ENCODE peak calls at places on chromosomes 2 and 18, in six cellular contexts. P, F, D, M, Q and G are unnamed samples.

GRCh38 chr2:28395334-28396061 is 2.8 kb downstream of the FOSL2 start:
- DNase-seq in P (peak), F (peak), D (no peak), M (no peak), Q (no peak), G (peak)

GRCh38 chr2:186424265-186424664 is 61.8 kb upstream of the ZC3H15 start:
- DNase-seq in P (no peak), F (no peak), D (no peak), M (no peak), Q (no peak), G (no peak)

GRCh38 chr18:55138401-55138800 is 179.1 kb upstream of the CCDC68 start:
- DNase-seq in P (no peak), F (no peak), D (no peak), M (no peak), Q (no peak), G (no peak)

GRCh38 chr2:241017228-241017940 is 19.0 kb downstream of the SNED1 start:
- DNase-seq in P (no peak), F (no peak), D (no peak), M (no peak), Q (no peak), G (no peak)

GRCh38 chr2:736939-737338 is 59.7 kb upstream of the TMEM18 start:
- DNase-seq in P (no peak), F (no peak), D (no peak), M (no peak), Q (no peak), G (no peak)

GRCh38 chr18:32368170-32368569 is 102.5 kb downstream of the GAREM1 start:
- DNase-seq in P (peak), F (no peak), D (no peak), M (no peak), Q (no peak), G (no peak)

GRCh38 chr18:39841133-39842041 is 2113.6 kb upstream of the PIK3C3 start:
- DNase-seq in P (peak), F (peak), D (peak), M (peak), Q (peak), G (peak)

GRCh38 chr2:23571527-23572295 is 186.7 kb downstream of the KLHL29 start:
- DNase-seq in P (no peak), F (no peak), D (no peak), M (no peak), Q (no peak), G (no peak)

GRCh38 chr2:80303825-80304521 is 579 bp downstream of the LRRTM1 start:
- DNase-seq in P (peak), F (no peak), D (peak), M (no peak), Q (no peak), G (no peak)

GRCh38 chr18:49018553-49018943 is 67.8 kb upstream of the SMAD7 start:
- DNase-seq in P (no peak), F (no peak), D (no peak), M (no peak), Q (no peak), G (no peak)

GRCh38 chr2:223460774-223461211 is 141.4 kb downstream of the SCG2 start:
- DNase-seq in P (peak), F (peak), D (no peak), M (no peak), Q (no peak), G (no peak)

GRCh38 chr2:48927355-48927754 is 171.8 kb upstream of the LHCGR start:
- DNase-seq in P (no peak), F (no peak), D (no peak), M (no peak), Q (no peak), G (no peak)
- H4K91ac ChIP-seq in P (no peak), F (no peak), D (no peak), M (no peak), Q (no peak), G (no peak)

DNA sequence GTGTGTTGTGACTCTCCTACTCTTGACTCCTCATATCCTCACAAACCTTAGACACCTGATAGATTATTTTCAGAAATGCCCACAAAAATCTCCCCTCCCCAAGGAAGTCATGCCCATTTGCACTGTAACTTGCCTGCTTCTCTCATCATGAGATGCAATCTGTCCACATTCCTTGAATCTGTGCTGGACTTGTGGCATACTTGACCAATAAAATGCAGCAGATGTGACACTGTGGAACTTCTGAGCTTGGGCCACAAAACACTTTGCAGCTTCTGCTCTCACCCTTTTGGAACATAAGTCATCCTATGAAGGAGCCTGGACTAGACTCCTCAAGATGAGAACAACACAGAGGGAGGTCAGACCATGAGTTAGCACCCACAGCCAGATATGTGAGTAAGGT is 4.4 kb upstream of the PID1 start:
- DNase-seq in P (no peak), F (no peak), D (no peak), M (no peak), Q (no peak), G (peak)
- H4K91ac ChIP-seq in P (no peak), F (no peak), D (no peak), M (no peak), Q (no peak), G (no peak)

GRCh38 chr18:78754311-78755043 is 225.1 kb upstream of the SALL3 start:
- DNase-seq in P (no peak), F (no peak), D (no peak), M (no peak), Q (no peak), G (no peak)
- H4K91ac ChIP-seq in P (no peak), F (no peak), D (no peak), M (no peak), Q (no peak), G (no peak)

GRCh38 chr2:36389081-36389480 is 33.5 kb downstream of the CRIM1 start:
- DNase-seq in P (peak), F (peak), D (no peak), M (no peak), Q (no peak), G (peak)

GRCh38 chr2:36387258-36387916 is 31.8 kb downstream of the CRIM1 start:
- DNase-seq in P (peak), F (no peak), D (no peak), M (no peak), Q (no peak), G (no peak)

GRCh38 chr2:36392854-36393253 is 37.3 kb downstream of the CRIM1 start:
- DNase-seq in P (no peak), F (no peak), D (peak), M (no peak), Q (no peak), G (no peak)

GRCh38 chr2:36385603-36386002 is 30.0 kb downstream of the CRIM1 start:
- DNase-seq in P (no peak), F (no peak), D (no peak), M (no peak), Q (no peak), G (no peak)

GRCh38 chr2:36388472-36388871 is 32.9 kb downstream of the CRIM1 start:
- DNase-seq in P (peak), F (no peak), D (no peak), M (no peak), Q (no peak), G (no peak)
- H4K91ac ChIP-seq in P (no peak), F (no peak), D (no peak), M (no peak), Q (no peak), G (no peak)

GRCh38 chr18:21830533-21830932 is 89.9 kb downstream of the MIB1 start:
- DNase-seq in P (no peak), F (no peak), D (no peak), M (no peak), Q (no peak), G (no peak)
- H4K91ac ChIP-seq in P (no peak), F (no peak), D (no peak), M (no peak), Q (no peak), G (no peak)

DNA sequence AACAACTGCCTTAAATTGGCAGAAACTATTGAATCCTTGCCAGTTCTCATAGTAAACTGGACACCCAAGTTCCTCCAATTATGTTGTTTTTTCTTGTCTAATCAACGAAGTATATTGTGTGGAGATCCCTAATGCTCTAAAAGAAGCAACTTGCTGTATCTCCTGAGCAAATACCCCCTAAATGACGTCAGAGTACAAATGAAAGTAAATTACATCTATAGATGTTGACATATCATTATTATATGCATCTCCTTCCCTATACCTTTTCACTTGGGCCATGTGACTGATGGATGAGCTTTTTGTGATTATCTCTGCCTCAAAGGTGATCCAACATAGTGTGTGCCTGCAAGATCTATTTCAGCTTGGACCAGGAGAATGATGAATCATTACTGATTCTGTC is 159.4 kb downstream of the CCDC148 start:
- DNase-seq in P (no peak), F (no peak), D (no peak), M (no peak), Q (no peak), G (no peak)
- H4K91ac ChIP-seq in P (no peak), F (no peak), D (no peak), M (no peak), Q (no peak), G (no peak)

GRCh38 chr2:207787800-207788199 is 18.1 kb upstream of the FZD5 start:
- DNase-seq in P (no peak), F (no peak), D (no peak), M (no peak), Q (no peak), G (no peak)
- H4K91ac ChIP-seq in P (no peak), F (no peak), D (no peak), M (peak), Q (no peak), G (no peak)

GRCh38 chr2:174551697-174552096 is 45.9 kb downstream of the WIPF1 start:
- DNase-seq in P (no peak), F (no peak), D (no peak), M (no peak), Q (no peak), G (no peak)

GRCh38 chr2:174555998-174556397 is 41.6 kb downstream of the WIPF1 start:
- DNase-seq in P (no peak), F (no peak), D (no peak), M (no peak), Q (no peak), G (no peak)

GRCh38 chr2:174553811-174554493 is 43.7 kb downstream of the WIPF1 start:
- DNase-seq in P (no peak), F (no peak), D (no peak), M (no peak), Q (no peak), G (no peak)

GRCh38 chr2:174552891-174553290 is 44.7 kb downstream of the WIPF1 start:
- DNase-seq in P (no peak), F (no peak), D (no peak), M (no peak), Q (no peak), G (no peak)

DNA sequence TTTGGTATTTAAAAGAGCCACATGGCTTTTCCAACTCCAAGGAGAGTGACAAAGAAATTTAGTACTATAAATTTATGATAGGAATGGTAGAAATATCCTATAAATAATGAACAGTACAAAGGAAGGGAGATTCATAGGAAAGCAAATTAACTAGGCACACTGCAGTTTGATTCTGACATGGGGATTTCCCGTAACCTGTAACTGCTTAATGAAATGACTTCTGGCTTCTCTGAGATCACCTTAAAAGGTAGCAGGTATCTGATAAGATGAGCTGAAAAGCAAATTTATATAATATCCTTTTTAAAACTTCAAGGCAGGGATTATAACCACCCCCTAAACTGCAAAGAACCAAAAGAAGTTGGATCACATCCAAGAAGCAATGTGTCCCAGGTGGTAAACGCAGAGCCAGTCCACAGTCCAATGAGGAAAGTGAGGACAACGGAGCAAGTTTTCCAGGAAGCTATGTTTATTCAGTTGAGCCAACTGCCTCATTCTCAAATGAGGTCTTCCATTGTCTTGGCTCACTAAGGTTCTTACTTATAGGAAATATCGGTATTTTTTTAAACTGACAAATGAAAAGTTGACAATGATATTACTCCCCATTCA is 43.0 kb downstream of the WIPF1 start:
- DNase-seq in P (no peak), F (no peak), D (no peak), M (no peak), Q (no peak), G (no peak)
- H4K91ac ChIP-seq in P (no peak), F (no peak), D (no peak), M (no peak), Q (no peak), G (no peak)